ENCODE peak calls at places on chromosomes 11 and 22, in seven cellular contexts. K is naive B cell, Z is right atrium auricular region, E is A549, B is T-helper 2 cell, J is T-cell, I is HCT116. F is an unnamed sample.

GRCh38 chr22:26806445-26807170 is 149.2 kb downstream of the MIAT start:
- DNase-seq in K (no peak), Z (no peak), E (no peak), B (no peak), J (no peak), I (no peak), F (no peak)

GRCh38 chr11:33624082-33624481 is 76.5 kb downstream of the C11orf91 start:
- DNase-seq in K (no peak), Z (no peak), E (no peak), B (no peak), J (no peak), I (no peak), F (no peak)

GRCh38 chr11:107198490-107199007 is 180.3 kb upstream of the GUCY1A2 start:
- DNase-seq in K (no peak), Z (no peak), E (no peak), B (no peak), J (no peak), I (no peak), F (no peak)

GRCh38 chr11:8987446-8987845 is 16.4 kb downstream of the NRIP3 start:
- DNase-seq in K (no peak), Z (no peak), E (no peak), B (peak), J (no peak), I (no peak), F (no peak)

GRCh38 chr11:69164824-69165223 is 9.1 kb downstream of the SMIM38 start:
- DNase-seq in K (no peak), Z (no peak), E (no peak), B (no peak), J (no peak), I (no peak), F (no peak)

GRCh38 chr11:14081541-14082211 is 119.2 kb downstream of the SPON1 start:
- DNase-seq in K (no peak), Z (no peak), E (no peak), B (no peak), J (no peak), I (no peak), F (no peak)

GRCh38 chr11:103234974-103235373 is 125.7 kb downstream of the DYNC2H1 start:
- DNase-seq in K (no peak), Z (no peak), E (no peak), B (no peak), J (no peak), I (no peak), F (no peak)

GRCh38 chr11:79940165-79940564 is 499.3 kb upstream of the TENM4 start:
- DNase-seq in K (no peak), Z (no peak), E (no peak), B (no peak), J (no peak), I (no peak), F (no peak)

GRCh38 chr11:7571640-7572000 is 57.8 kb downstream of the PPFIBP2 start:
- DNase-seq in K (no peak), Z (peak), E (peak), B (no peak), J (no peak), I (peak), F (no peak)

GRCh38 chr11:14190992-14191773 is 167.8 kb downstream of the RRAS2 start:
- DNase-seq in K (no peak), Z (no peak), E (no peak), B (no peak), J (no peak), I (no peak), F (no peak)

GRCh38 chr11:16082532-16083055 is 273.8 kb downstream of the SOX6 start:
- DNase-seq in K (no peak), Z (no peak), E (no peak), B (no peak), J (no peak), I (no peak), F (no peak)

GRCh38 chr11:15038963-15039362 is 34.4 kb upstream of the CALCB start:
- DNase-seq in K (no peak), Z (no peak), E (no peak), B (no peak), J (no peak), I (peak), F (no peak)

GRCh38 chr11:82776377-82776776 is 42.7 kb upstream of the FAM181B start:
- DNase-seq in K (no peak), Z (no peak), E (no peak), B (no peak), J (no peak), I (no peak), F (no peak)

GRCh38 chr11:3886985-3887384 is 31.5 kb downstream of the STIM1 start:
- DNase-seq in K (no peak), Z (no peak), E (no peak), B (no peak), J (no peak), I (no peak), F (no peak)

GRCh38 chr22:28379075-28379806 is 300.4 kb downstream of the TTC28 start:
- DNase-seq in K (no peak), Z (no peak), E (no peak), B (peak), J (no peak), I (no peak), F (no peak)

GRCh38 chr11:6481012-6481923 is at the start of the genes ARFIP2 and TIMM10B:
- DNase-seq in K (peak), Z (peak), E (peak), B (peak), J (peak), I (peak), F (peak)

GRCh38 chr11:6249822-6250555 is 9.6 kb upstream of the CCKBR start:
- DNase-seq in K (no peak), Z (peak), E (peak), B (no peak), J (no peak), I (peak), F (peak)

GRCh38 chr11:129144256-129144655 is 47.9 kb downstream of the ARHGAP32 start:
- DNase-seq in K (no peak), Z (no peak), E (no peak), B (no peak), J (no peak), I (no peak), F (no peak)

GRCh38 chr22:28647216-28647615 is 32.4 kb downstream of the TTC28 start:
- DNase-seq in K (no peak), Z (no peak), E (no peak), B (no peak), J (no peak), I (no peak), F (no peak)

GRCh38 chr11:69664901-69665300 is 10.3 kb downstream of the LTO1 start:
- DNase-seq in K (no peak), Z (no peak), E (no peak), B (no peak), J (no peak), I (no peak), F (no peak)

GRCh38 chr11:77202941-77203900 is 75.2 kb downstream of the MYO7A start:
- DNase-seq in K (no peak), Z (no peak), E (no peak), B (no peak), J (no peak), I (no peak), F (peak)

GRCh38 chr22:42399315-42400271 is 32.6 kb downstream of the NFAM1 start:
- DNase-seq in K (peak), Z (no peak), E (no peak), B (no peak), J (no peak), I (no peak), F (no peak)

GRCh38 chr11:62392944-62393628 is 25.7 kb upstream of the SCGB1A1 start:
- DNase-seq in K (no peak), Z (no peak), E (peak), B (peak), J (no peak), I (peak), F (no peak)

GRCh38 chr11:69300124-69301032 is 6.4 kb downstream of the MYEOV start:
- DNase-seq in K (no peak), Z (no peak), E (no peak), B (no peak), J (no peak), I (no peak), F (peak)

GRCh38 chr22:45731798-45732495 is 60.3 kb downstream of the ATXN10 start:
- DNase-seq in K (no peak), Z (no peak), E (peak), B (no peak), J (no peak), I (no peak), F (no peak)

GRCh38 chr11:107825875-107826274 is 32.7 kb downstream of the SLC35F2 start:
- DNase-seq in K (no peak), Z (no peak), E (no peak), B (no peak), J (no peak), I (no peak), F (no peak)

GRCh38 chr11:13098067-13098466 is 89.0 kb downstream of the RASSF10 start:
- DNase-seq in K (no peak), Z (no peak), E (no peak), B (no peak), J (no peak), I (no peak), F (no peak)

GRCh38 chr11:111967651-111968050 is 30.5 kb downstream of the DIXDC1 start:
- DNase-seq in K (no peak), Z (no peak), E (no peak), B (no peak), J (no peak), I (no peak), F (no peak)

GRCh38 chr22:45444168-45444567 is 30.7 kb downstream of the RIBC2 start:
- DNase-seq in K (no peak), Z (no peak), E (no peak), B (no peak), J (no peak), I (no peak), F (no peak)

GRCh38 chr11:128720522-128720985 is 26.7 kb downstream of the FLI1 start:
- DNase-seq in K (no peak), Z (no peak), E (no peak), B (peak), J (peak), I (no peak), F (no peak)

GRCh38 chr11:66264893-66265292 is 3.5 kb upstream of the RAB1B start:
- DNase-seq in K (no peak), Z (no peak), E (no peak), B (no peak), J (no peak), I (no peak), F (no peak)

GRCh38 chr22:30502911-30503310 is 2.6 kb downstream of the SEC14L4 start:
- DNase-seq in K (no peak), Z (no peak), E (no peak), B (no peak), J (no peak), I (no peak), F (no peak)

GRCh38 chr11:35237860-35238715 is 99.1 kb downstream of the CD44 start:
- DNase-seq in K (peak), Z (no peak), E (no peak), B (peak), J (peak), I (peak), F (peak)

GRCh38 chr22:20654343-20655208 is 119.3 kb upstream of the SERPIND1 start:
- DNase-seq in K (no peak), Z (peak), E (no peak), B (no peak), J (no peak), I (no peak), F (no peak)

GRCh38 chr11:44763111-44763820 is 36.5 kb downstream of the TSPAN18 start:
- DNase-seq in K (no peak), Z (peak), E (no peak), B (no peak), J (no peak), I (no peak), F (no peak)

GRCh38 chr11:66543263-66544107 is 2.4 kb downstream of the ZDHHC24 start:
- DNase-seq in K (peak), Z (no peak), E (no peak), B (peak), J (peak), I (no peak), F (no peak)

GRCh38 chr11:35073691-35074382 is 65.1 kb upstream of the CD44 start:
- DNase-seq in K (no peak), Z (no peak), E (no peak), B (no peak), J (no peak), I (no peak), F (peak)

GRCh38 chr22:39560127-39560526 is 10.4 kb upstream of the CACNA1I start:
- DNase-seq in K (no peak), Z (no peak), E (no peak), B (no peak), J (no peak), I (no peak), F (no peak)

GRCh38 chr11:94844031-94844430 is 75.9 kb downstream of the AMOTL1 start:
- DNase-seq in K (no peak), Z (no peak), E (no peak), B (no peak), J (no peak), I (no peak), F (no peak)

F was measured in CD14-positive monocyte.